ENCODE peak calls at places on chromosome 17, in five cellular contexts. F is activated CD8-positive, alpha-beta memory T cell treated with anti-CD3 and anti-CD28 coated beads, Interleukin-2, amount 50 U/mL, for 48 hours; J is neuronal stem cell; X is lung microvascular endothelial cell; S is psoas muscle. L is an unnamed sample.
A peak's percentile ranks its signal among the peaks of the same experiment; 100 is the strongest.

GRCh38 chr17:80104956-80105375 is 3.6 kb downstream of the GAA start:
- DNase-seq in F (no peak), J (no peak), X (no peak), S (no peak), L (no peak)

GRCh38 chr17:7444682-7445010 is 215 bp upstream of the CHRNB1 start:
- DNase-seq in F (no peak), J (no peak), X (no peak), S (no peak), L (no peak)

GRCh38 chr17:40803617-40804082 is 3.9 kb upstream of the KRT28 start:
- DNase-seq in F (peak; percentile 86), J (peak; percentile 73), X (peak; percentile 82), S (peak; percentile 62), L (peak; percentile 70)

GRCh38 chr17:38981640-38982039 is 14.4 kb upstream of the FBXO47 start:
- DNase-seq in F (no peak), J (no peak), X (no peak), S (no peak), L (no peak)

GRCh38 chr17:46009681-46010596 is 10.9 kb downstream of the STH start:
- DNase-seq in F (no peak), J (no peak), X (no peak), S (peak; percentile 49), L (no peak)

GRCh38 chr17:77214743-77215142 is 74.0 kb downstream of the SEC14L1 start:
- DNase-seq in F (no peak), J (no peak), X (peak; percentile 63), S (no peak), L (no peak)

GRCh38 chr17:80941743-80942211 is 49.9 kb upstream of the CHMP6 start:
- DNase-seq in F (no peak), J (no peak), X (no peak), S (no peak), L (no peak)

GRCh38 chr17:1506649-1507254 is 9.7 kb downstream of the INPP5K start:
- DNase-seq in F (no peak), J (no peak), X (no peak), S (no peak), L (peak; percentile 61)

GRCh38 chr17:4881761-4882555 is 17.4 kb upstream of the C17orf107 start:
- DNase-seq in F (peak; percentile 83), J (peak; percentile 29), X (peak; percentile 72), S (peak; percentile 43), L (peak; percentile 58)

GRCh38 chr17:29722411-29723198 is 99.9 kb upstream of the CORO6 start:
- DNase-seq in F (no peak), J (no peak), X (peak; percentile 42), S (no peak), L (no peak)

GRCh38 chr17:48577946-48578615 is at the start of gene HOXB4:
- DNase-seq in F (peak; percentile 77), J (no peak), X (peak; percentile 90), S (peak; percentile 80), L (peak; percentile 68)

GRCh38 chr17:28950752-28951427 is 428 bp downstream of the PHF12 start:
- DNase-seq in F (no peak), J (no peak), X (no peak), S (peak; percentile 31), L (no peak)

GRCh38 chr17:48024149-48025039 is 13.2 kb downstream of the COPZ2 start:
- DNase-seq in F (peak; percentile 70), J (no peak), X (peak; percentile 8), S (peak; percentile 54), L (peak; percentile 50)

GRCh38 chr17:8057691-8058114 is 18.8 kb downstream of the ALOX15B start:
- DNase-seq in F (no peak), J (peak; percentile 77), X (peak; percentile 84), S (no peak), L (no peak)

GRCh38 chr17:177155-177554 is 4.3 kb downstream of the DOC2B start:
- DNase-seq in F (no peak), J (no peak), X (no peak), S (no peak), L (no peak)

GRCh38 chr17:34254651-34255380 is at the start of gene CCL2:
- DNase-seq in F (no peak), J (no peak), X (peak; percentile 76), S (peak; percentile 68), L (peak; percentile 75)

GRCh38 chr17:28807925-28808641 is 34.5 kb downstream of the FAM222B start:
- DNase-seq in F (no peak), J (no peak), X (peak; percentile 95), S (no peak), L (no peak)

GRCh38 chr17:32516450-32516849 is 29.7 kb downstream of the CDK5R1 start:
- DNase-seq in F (no peak), J (no peak), X (no peak), S (no peak), L (no peak)

GRCh38 chr17:28335959-28336871 is 654 bp downstream of the TNFAIP1 start:
- DNase-seq in F (no peak), J (peak; percentile 85), X (peak; percentile 99), S (peak; percentile 37), L (peak; percentile 44)

GRCh38 chr17:17164676-17165075 is 41.5 kb downstream of the PLD6 start:
- DNase-seq in F (no peak), J (no peak), X (no peak), S (no peak), L (no peak)

GRCh38 chr17:81631482-81631881 is 5.4 kb downstream of the NPLOC4 start:
- DNase-seq in F (no peak), J (no peak), X (no peak), S (no peak), L (no peak)

GRCh38 chr17:72754513-72754912 is 338.0 kb downstream of the SLC39A11 start:
- DNase-seq in F (no peak), J (no peak), X (no peak), S (no peak), L (no peak)

GRCh38 chr17:45747907-45748306 is 36.2 kb upstream of the CRHR1 start:
- DNase-seq in F (no peak), J (no peak), X (no peak), S (no peak), L (no peak)

GRCh38 chr17:2368383-2368782 is 31.1 kb downstream of the SGSM2 start:
- DNase-seq in F (no peak), J (no peak), X (no peak), S (no peak), L (no peak)

GRCh38 chr17:11293480-11293879 is 52.5 kb downstream of the SHISA6 start:
- DNase-seq in F (no peak), J (no peak), X (no peak), S (no peak), L (no peak)

GRCh38 chr17:5194346-5194745 is 2.7 kb upstream of the ZNF594 start:
- DNase-seq in F (no peak), J (no peak), X (no peak), S (no peak), L (no peak)

GRCh38 chr17:16342979-16343378 is 10.3 kb downstream of the CENPV start:
- DNase-seq in F (no peak), J (no peak), X (peak; percentile 55), S (peak; percentile 58), L (no peak)

GRCh38 chr17:35467824-35468223 is 19.3 kb upstream of the SLFN13 start:
- DNase-seq in F (no peak), J (no peak), X (no peak), S (no peak), L (no peak)

GRCh38 chr17:45160505-45161287 is 979 bp upstream of the HEXIM2 start:
- DNase-seq in F (peak; percentile 81), J (peak; percentile 85), X (peak; percentile 82), S (peak; percentile 78), L (peak; percentile 74)

GRCh38 chr17:76631821-76632565 is 11.6 kb downstream of the ST6GALNAC1 start:
- DNase-seq in F (no peak), J (no peak), X (no peak), S (no peak), L (no peak)

L was measured in left ventricle myocardium inferior.